ENCODE peak calls at places on chromosomes 6 and 20, in nine cellular contexts. S is effector memory CD8-positive, alpha-beta T cell; E is NCI-H1105 treated with DMSO at 0.1 percent for 48 hours; A is stromal cell of bone marrow; G is skeletal muscle cell; F is left lung; B is right atrium auricular region; P is GM23338; J is fibroblast of mammary gland. T is an unnamed sample.

GRCh38 chr20:2217857-2218529 is 77.8 kb upstream of the TGM3 start:
- DNase-seq in B (no peak), S (no peak), G (no peak), E (no peak), J (no peak), F (peak; percentile 73), A (no peak), P (no peak), T (no peak)

GRCh38 chr6:44674226-44675155 is 287.0 kb downstream of the CDC5L start:
- DNase-seq in F (no peak), E (no peak), J (no peak), S (no peak), G (no peak), A (no peak), B (no peak), P (no peak), T (no peak)

GRCh38 chr20:19026901-19027644 is 185.4 kb upstream of the SLC24A3 start:
- DNase-seq in G (no peak), F (no peak), P (peak; percentile 48), E (no peak), J (no peak), B (peak; percentile 51), A (no peak), S (no peak), T (no peak)

GRCh38 chr20:25207960-25208534 is 12.5 kb downstream of the ENTPD6 start:
- DNase-seq in J (no peak), A (no peak), P (no peak), S (no peak), G (no peak), B (peak; percentile 56), F (no peak), E (no peak), T (no peak)

GRCh38 chr20:15682690-15683089 is 890.6 kb downstream of the KIF16B start:
- DNase-seq in J (peak; percentile 4), F (no peak), S (no peak), P (no peak), E (no peak), G (no peak), A (no peak), B (no peak), T (no peak)

GRCh38 chr20:23087587-23088275 is 1.6 kb upstream of the CD93 start:
- DNase-seq in S (no peak), G (no peak), B (no peak), F (no peak), A (no peak), E (no peak), P (no peak), J (no peak), T (no peak)

GRCh38 chr20:11153819-11154218 is 480.0 kb upstream of the JAG1 start:
- DNase-seq in G (no peak), E (no peak), S (no peak), B (no peak), J (no peak), F (no peak), A (no peak), P (no peak), T (no peak)

GRCh38 chr20:47960277-47960676 is 175.0 kb upstream of the SULF2 start:
- DNase-seq in J (no peak), G (no peak), S (no peak), B (no peak), E (no peak), P (no peak), F (no peak), A (no peak), T (no peak)

GRCh38 chr6:74137910-74138309 is 441.9 kb downstream of the CD109 start:
- DNase-seq in G (peak; percentile 60), S (no peak), F (no peak), E (no peak), A (peak; percentile 53), P (peak; percentile 3), J (peak; percentile 56), B (no peak), T (no peak)

GRCh38 chr6:109381747-109382575 is at the start of gene CD164:
- DNase-seq in G (peak; percentile 86), A (peak; percentile 90), P (peak; percentile 98), E (peak; percentile 93), J (peak; percentile 92), B (peak; percentile 94), S (peak; percentile 92), F (peak; percentile 95), T (peak; percentile 88)

GRCh38 chr6:132598473-132598872 is 8.9 kb upstream of the TAAR5 start:
- DNase-seq in S (no peak), F (no peak), E (no peak), A (no peak), B (no peak), J (no peak), P (peak; percentile 69), G (no peak), T (no peak)

GRCh38 chr20:33816191-33816590 is 5.0 kb downstream of the CHMP4B start:
- DNase-seq in E (no peak), A (no peak), B (no peak), G (no peak), P (no peak), S (no peak), J (no peak), F (peak; percentile 2), T (no peak)

GRCh38 chr6:32298632-32299336 is 72.9 kb downstream of the TSBP1 start:
- DNase-seq in P (no peak), S (no peak), J (peak; percentile 14), A (peak; percentile 0), E (no peak), G (no peak), F (no peak), B (no peak), T (no peak)

GRCh38 chr6:96898241-96898851 is 655 bp upstream of the NDUFAF4 start:
- DNase-seq in P (peak; percentile 11), B (no peak), E (peak; percentile 41), S (no peak), J (peak; percentile 38), G (no peak), A (no peak), F (no peak), T (no peak)

GRCh38 chr20:37863289-37863688 is 39.6 kb upstream of the VSTM2L start:
- DNase-seq in A (no peak), P (no peak), G (no peak), F (no peak), B (no peak), E (no peak), S (no peak), J (no peak), T (no peak)

GRCh38 chr6:128641701-128642100 is 121.3 kb upstream of the PTPRK start:
- DNase-seq in B (no peak), A (peak; percentile 11), J (peak; percentile 59), P (no peak), F (no peak), G (peak; percentile 29), E (no peak), S (no peak), T (no peak)

GRCh38 chr6:138517635-138518034 is 18.3 kb upstream of the NHSL1 start:
- DNase-seq in S (peak; percentile 53), G (no peak), J (peak; percentile 47), F (peak; percentile 48), B (no peak), A (no peak), P (peak; percentile 85), E (no peak), T (no peak)

GRCh38 chr20:52473171-52473570 is 281.6 kb upstream of the ZFP64 start:
- DNase-seq in J (no peak), E (no peak), G (no peak), F (no peak), S (no peak), B (no peak), A (no peak), P (no peak), T (no peak)

GRCh38 chr6:12324096-12324495 is 33.9 kb downstream of the EDN1 start:
- DNase-seq in E (no peak), B (no peak), G (no peak), J (peak; percentile 35), A (no peak), P (no peak), F (no peak), S (no peak), T (no peak)

GRCh38 chr20:1423206-1423605 is 30.4 kb upstream of the FKBP1A start:
- DNase-seq in S (no peak), J (no peak), F (no peak), B (no peak), A (no peak), E (no peak), G (no peak), P (no peak), T (no peak)

GRCh38 chr6:30918675-30919074 is 4.6 kb downstream of the VARS2 start:
- DNase-seq in S (no peak), B (no peak), G (no peak), F (no peak), J (no peak), E (no peak), A (no peak), P (no peak), T (no peak)

GRCh38 chr6:111522393-111523020 is 39.5 kb upstream of the REV3L start:
- DNase-seq in G (no peak), A (no peak), F (no peak), P (no peak), E (no peak), J (no peak), S (no peak), B (no peak), T (no peak)

GRCh38 chr6:31882344-31882743 is 3.5 kb upstream of the SLC44A4 start:
- DNase-seq in G (no peak), A (no peak), F (no peak), E (no peak), P (no peak), S (no peak), B (no peak), J (peak; percentile 60), T (no peak)

GRCh38 chr20:4726710-4727391 is 5.1 kb downstream of the PRND start:
- DNase-seq in S (peak; percentile 34), J (peak; percentile 87), A (peak; percentile 28), B (no peak), G (peak; percentile 41), F (peak; percentile 49), P (no peak), E (no peak), T (no peak)

GRCh38 chr20:62511300-62511914 is 35.6 kb upstream of the GATA5 start:
- DNase-seq in E (no peak), S (no peak), J (no peak), P (no peak), A (no peak), B (no peak), F (no peak), G (no peak), T (no peak)

GRCh38 chr20:63741676-63742380 is 2.3 kb downstream of the SLC2A4RG start:
- DNase-seq in G (no peak), J (no peak), E (no peak), P (no peak), S (no peak), B (no peak), F (no peak), A (no peak), T (no peak)

T was measured in DMS79.